ENCODE peak calls at places on chromosomes 16 and 17, in eight cellular contexts. One of them, this sample, is unnamed.

GRCh38 chr17:56834380-56835258 is 668 bp downstream of the DGKE start:
- DNase-seq in uterus: peak
- DNase-seq in body of pancreas: peak
- DNase-seq in transverse colon: peak
- DNase-seq in spleen: peak
- DNase-seq in endothelial cell of umbilical vein: peak
- DNase-seq in gastrocnemius medialis: peak
- DNase-seq in NB4: peak
- DNase-seq in this sample: peak

GRCh38 chr16:24986512-24987303 is 28.5 kb downstream of the ARHGAP17 start:
- DNase-seq in uterus: no peak
- DNase-seq in body of pancreas: peak
- DNase-seq in transverse colon: no peak
- DNase-seq in spleen: no peak
- DNase-seq in endothelial cell of umbilical vein: peak
- DNase-seq in NB4: peak
- DNase-seq in gastrocnemius medialis: no peak
- DNase-seq in this sample: no peak

GRCh38 chr16:85202631-85203461 is 90.6 kb upstream of the CIBAR2 start:
- DNase-seq in NB4: no peak
- DNase-seq in spleen: peak
- DNase-seq in body of pancreas: peak
- DNase-seq in transverse colon: peak
- DNase-seq in uterus: peak
- DNase-seq in gastrocnemius medialis: peak
- DNase-seq in endothelial cell of umbilical vein: no peak
- DNase-seq in this sample: no peak

GRCh38 chr17:27321372-27321771 is 27.5 kb downstream of the WSB1 start:
- DNase-seq in NB4: no peak
- DNase-seq in uterus: no peak
- DNase-seq in endothelial cell of umbilical vein: no peak
- DNase-seq in transverse colon: no peak
- DNase-seq in gastrocnemius medialis: no peak
- DNase-seq in spleen: no peak
- DNase-seq in body of pancreas: no peak
- DNase-seq in this sample: no peak

GRCh38 chr16:83420206-83420760 is 387.5 kb upstream of the HSBP1 start:
- DNase-seq in NB4: peak
- DNase-seq in gastrocnemius medialis: no peak
- DNase-seq in spleen: no peak
- DNase-seq in endothelial cell of umbilical vein: peak
- DNase-seq in transverse colon: no peak
- DNase-seq in uterus: no peak
- DNase-seq in body of pancreas: no peak
- DNase-seq in this sample: no peak

GRCh38 chr16:89722392-89723278 is 1.3 kb downstream of the ZNF276 start:
- DNase-seq in NB4: peak
- DNase-seq in gastrocnemius medialis: peak
- DNase-seq in endothelial cell of umbilical vein: peak
- DNase-seq in transverse colon: peak
- DNase-seq in uterus: peak
- DNase-seq in body of pancreas: peak
- DNase-seq in spleen: peak
- DNase-seq in this sample: peak

GRCh38 chr16:51922476-51922875 is 624.5 kb downstream of the TOX3 start:
- DNase-seq in body of pancreas: no peak
- DNase-seq in NB4: no peak
- DNase-seq in spleen: no peak
- DNase-seq in endothelial cell of umbilical vein: no peak
- DNase-seq in gastrocnemius medialis: no peak
- DNase-seq in transverse colon: no peak
- DNase-seq in uterus: no peak
- DNase-seq in this sample: no peak

GRCh38 chr16:48558269-48558915 is 51.6 kb downstream of the N4BP1 start:
- DNase-seq in body of pancreas: no peak
- DNase-seq in spleen: no peak
- DNase-seq in transverse colon: no peak
- DNase-seq in NB4: peak
- DNase-seq in endothelial cell of umbilical vein: peak
- DNase-seq in gastrocnemius medialis: no peak
- DNase-seq in uterus: no peak
- DNase-seq in this sample: no peak

GRCh38 chr17:76562734-76563148 is 22.9 kb downstream of the PRCD start:
- DNase-seq in NB4: peak
- DNase-seq in body of pancreas: no peak
- DNase-seq in spleen: no peak
- DNase-seq in transverse colon: no peak
- DNase-seq in uterus: peak
- DNase-seq in gastrocnemius medialis: peak
- DNase-seq in endothelial cell of umbilical vein: peak
- DNase-seq in this sample: no peak

GRCh38 chr17:36212958-36213357 is 2.1 kb downstream of the CCL4L2 start:
- DNase-seq in NB4: peak
- DNase-seq in endothelial cell of umbilical vein: no peak
- DNase-seq in body of pancreas: no peak
- DNase-seq in gastrocnemius medialis: no peak
- DNase-seq in uterus: no peak
- DNase-seq in transverse colon: no peak
- DNase-seq in spleen: no peak
- DNase-seq in this sample: no peak

GRCh38 chr16:67206838-67207115 is 7.8 kb downstream of the ELMO3 start:
- DNase-seq in uterus: no peak
- DNase-seq in gastrocnemius medialis: no peak
- DNase-seq in transverse colon: no peak
- DNase-seq in NB4: no peak
- DNase-seq in spleen: no peak
- DNase-seq in body of pancreas: no peak
- DNase-seq in endothelial cell of umbilical vein: no peak
- DNase-seq in this sample: no peak

GRCh38 chr16:67207116-67207856 is 8.4 kb downstream of the ELMO3 start:
- DNase-seq in body of pancreas: no peak
- DNase-seq in NB4: no peak
- DNase-seq in gastrocnemius medialis: no peak
- DNase-seq in transverse colon: no peak
- DNase-seq in uterus: no peak
- DNase-seq in spleen: no peak
- DNase-seq in endothelial cell of umbilical vein: no peak
- DNase-seq in this sample: no peak

GRCh38 chr16:67207857-67208524 is 9.1 kb downstream of the ELMO3 start:
- DNase-seq in body of pancreas: no peak
- DNase-seq in spleen: no peak
- DNase-seq in NB4: no peak
- DNase-seq in uterus: no peak
- DNase-seq in gastrocnemius medialis: peak
- DNase-seq in transverse colon: no peak
- DNase-seq in endothelial cell of umbilical vein: no peak
- DNase-seq in this sample: no peak

GRCh38 chr16:67209565-67209964 is 10.6 kb downstream of the ELMO3 start:
- DNase-seq in spleen: no peak
- DNase-seq in NB4: no peak
- DNase-seq in uterus: no peak
- DNase-seq in endothelial cell of umbilical vein: no peak
- DNase-seq in transverse colon: no peak
- DNase-seq in gastrocnemius medialis: no peak
- DNase-seq in body of pancreas: no peak
- DNase-seq in this sample: no peak

GRCh38 chr16:67208525-67208896 is 9.6 kb downstream of the ELMO3 start:
- DNase-seq in NB4: no peak
- DNase-seq in spleen: no peak
- DNase-seq in endothelial cell of umbilical vein: no peak
- DNase-seq in gastrocnemius medialis: no peak
- DNase-seq in uterus: no peak
- DNase-seq in transverse colon: no peak
- DNase-seq in body of pancreas: no peak
- DNase-seq in this sample: no peak
- TF ChIP-seq POLR2A in NB4: no peak
- TF ChIP-seq POLR2A in spleen: no peak
- TF ChIP-seq POLR2A in endothelial cell of umbilical vein: no peak
- TF ChIP-seq POLR2A in gastrocnemius medialis: no peak
- TF ChIP-seq POLR2A in uterus: no peak
- TF ChIP-seq POLR2A in transverse colon: no peak
- TF ChIP-seq POLR2A in body of pancreas: no peak
- TF ChIP-seq POLR2A in this sample: no peak

DNA sequence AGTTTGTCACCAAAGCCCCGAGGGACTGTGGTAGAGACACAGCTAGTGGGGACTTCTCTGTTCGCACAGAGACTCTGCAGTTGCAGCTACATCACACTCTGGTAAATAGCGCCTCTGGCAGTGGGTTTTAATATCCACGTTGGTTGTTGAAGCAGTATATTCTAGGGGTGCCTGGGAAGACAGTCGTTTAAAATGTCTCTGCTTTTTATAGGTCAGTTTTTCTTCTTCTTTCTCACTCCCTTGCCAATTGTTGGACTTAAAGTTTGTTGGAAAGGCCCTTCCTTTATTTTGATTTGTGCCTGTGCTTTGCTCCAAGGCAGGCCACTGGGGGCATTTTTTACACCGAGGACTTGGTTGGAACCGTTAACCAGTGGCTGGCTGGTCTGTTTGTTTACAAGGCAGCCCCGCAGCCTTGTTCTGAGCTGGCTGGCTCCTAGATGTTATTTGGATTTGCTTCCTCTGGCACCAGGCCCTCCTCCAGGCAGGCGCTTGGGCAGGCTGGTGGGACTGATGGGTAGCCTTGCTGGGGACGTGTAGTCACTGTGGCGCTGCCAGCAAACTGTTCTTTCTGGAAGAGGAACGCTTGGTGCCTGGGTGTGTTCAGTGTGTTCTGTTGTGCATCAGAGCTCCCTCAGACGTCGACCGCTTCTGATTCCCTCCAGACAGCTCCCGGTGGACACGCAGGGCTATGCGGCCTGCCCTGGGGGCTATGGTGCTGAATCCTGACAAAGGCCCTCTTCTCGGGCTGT is 218.2 kb upstream of the CHMP6 start:
- DNase-seq in transverse colon: peak
- DNase-seq in NB4: no peak
- DNase-seq in uterus: no peak
- DNase-seq in body of pancreas: no peak
- DNase-seq in spleen: no peak
- DNase-seq in endothelial cell of umbilical vein: no peak
- DNase-seq in gastrocnemius medialis: peak
- DNase-seq in this sample: no peak
- TF ChIP-seq CTCF in transverse colon: no peak
- TF ChIP-seq CTCF in NB4: no peak
- TF ChIP-seq CTCF in uterus: no peak
- TF ChIP-seq CTCF in body of pancreas: no peak
- TF ChIP-seq CTCF in spleen: no peak
- TF ChIP-seq CTCF in endothelial cell of umbilical vein: no peak
- TF ChIP-seq CTCF in gastrocnemius medialis: no peak
- TF ChIP-seq CTCF in this sample: no peak

GRCh38 chr17:66300956-66301355 is 1.5 kb upstream of the PRKCA start:
- DNase-seq in transverse colon: no peak
- DNase-seq in gastrocnemius medialis: no peak
- DNase-seq in uterus: no peak
- DNase-seq in endothelial cell of umbilical vein: no peak
- DNase-seq in spleen: no peak
- DNase-seq in NB4: no peak
- DNase-seq in body of pancreas: no peak
- DNase-seq in this sample: no peak

GRCh38 chr17:66299721-66300120 is 2.7 kb upstream of the PRKCA start:
- DNase-seq in uterus: no peak
- DNase-seq in NB4: no peak
- DNase-seq in gastrocnemius medialis: no peak
- DNase-seq in body of pancreas: no peak
- DNase-seq in spleen: no peak
- DNase-seq in endothelial cell of umbilical vein: no peak
- DNase-seq in transverse colon: no peak
- DNase-seq in this sample: no peak

GRCh38 chr17:66301418-66301863 is 972 bp upstream of the PRKCA start:
- DNase-seq in endothelial cell of umbilical vein: peak
- DNase-seq in transverse colon: peak
- DNase-seq in spleen: no peak
- DNase-seq in uterus: no peak
- DNase-seq in body of pancreas: no peak
- DNase-seq in gastrocnemius medialis: no peak
- DNase-seq in NB4: no peak
- DNase-seq in this sample: no peak

GRCh38 chr17:66302761-66303626 is 581 bp downstream of the PRKCA start:
- DNase-seq in transverse colon: peak
- DNase-seq in endothelial cell of umbilical vein: peak
- DNase-seq in spleen: peak
- DNase-seq in gastrocnemius medialis: peak
- DNase-seq in uterus: peak
- DNase-seq in NB4: peak
- DNase-seq in body of pancreas: peak
- DNase-seq in this sample: peak

GRCh38 chr17:66301864-66302741 is at the start of gene PRKCA:
- DNase-seq in gastrocnemius medialis: peak
- DNase-seq in uterus: peak
- DNase-seq in NB4: peak
- DNase-seq in transverse colon: peak
- DNase-seq in endothelial cell of umbilical vein: peak
- DNase-seq in body of pancreas: peak
- DNase-seq in spleen: peak
- DNase-seq in this sample: peak
- TF ChIP-seq POLR2A in gastrocnemius medialis: peak
- TF ChIP-seq POLR2A in uterus: peak
- TF ChIP-seq POLR2A in NB4: peak
- TF ChIP-seq POLR2A in transverse colon: no peak
- TF ChIP-seq POLR2A in endothelial cell of umbilical vein: peak
- TF ChIP-seq POLR2A in body of pancreas: peak
- TF ChIP-seq POLR2A in spleen: no peak
- TF ChIP-seq POLR2A in this sample: peak

GRCh38 chr17:13931111-13931526 is 138.2 kb upstream of the COX10 start:
- DNase-seq in uterus: peak
- DNase-seq in gastrocnemius medialis: peak
- DNase-seq in NB4: peak
- DNase-seq in body of pancreas: no peak
- DNase-seq in endothelial cell of umbilical vein: no peak
- DNase-seq in transverse colon: peak
- DNase-seq in spleen: no peak
- DNase-seq in this sample: no peak

GRCh38 chr17:13920413-13920812 is 148.9 kb upstream of the COX10 start:
- DNase-seq in endothelial cell of umbilical vein: no peak
- DNase-seq in spleen: no peak
- DNase-seq in body of pancreas: no peak
- DNase-seq in transverse colon: no peak
- DNase-seq in uterus: no peak
- DNase-seq in gastrocnemius medialis: no peak
- DNase-seq in NB4: peak
- DNase-seq in this sample: no peak

GRCh38 chr17:13921841-13922776 is 147.2 kb upstream of the COX10 start:
- DNase-seq in uterus: no peak
- DNase-seq in transverse colon: no peak
- DNase-seq in endothelial cell of umbilical vein: no peak
- DNase-seq in NB4: no peak
- DNase-seq in body of pancreas: no peak
- DNase-seq in spleen: no peak
- DNase-seq in gastrocnemius medialis: no peak
- DNase-seq in this sample: no peak

GRCh38 chr17:13922885-13923284 is 146.4 kb upstream of the COX10 start:
- DNase-seq in uterus: no peak
- DNase-seq in spleen: no peak
- DNase-seq in body of pancreas: no peak
- DNase-seq in gastrocnemius medialis: no peak
- DNase-seq in endothelial cell of umbilical vein: no peak
- DNase-seq in NB4: no peak
- DNase-seq in transverse colon: no peak
- DNase-seq in this sample: no peak

DNA sequence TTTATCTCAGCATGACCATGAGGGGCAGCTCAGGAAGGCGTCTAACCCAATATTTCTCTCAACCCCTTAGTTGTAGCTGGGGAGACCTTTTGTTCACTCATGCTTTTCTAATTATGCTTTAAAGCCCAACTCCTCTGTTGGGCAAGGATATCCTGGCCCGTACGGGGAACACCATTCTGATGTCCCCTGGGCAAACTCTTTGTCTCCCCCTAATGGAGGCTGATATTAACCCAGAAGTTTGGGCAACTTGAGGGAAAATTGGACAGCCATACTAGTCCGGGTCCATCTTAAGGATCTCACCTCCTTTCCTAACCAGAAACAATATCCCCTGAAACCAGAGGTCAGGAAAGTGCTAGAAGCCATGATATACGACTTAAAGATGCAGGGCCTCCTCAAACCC is 143.7 kb upstream of the COX10 start:
- DNase-seq in spleen: no peak
- DNase-seq in uterus: no peak
- DNase-seq in NB4: peak
- DNase-seq in body of pancreas: no peak
- DNase-seq in gastrocnemius medialis: no peak
- DNase-seq in transverse colon: no peak
- DNase-seq in endothelial cell of umbilical vein: no peak
- DNase-seq in this sample: no peak
- TF ChIP-seq CTCF in spleen: no peak
- TF ChIP-seq CTCF in uterus: no peak
- TF ChIP-seq CTCF in NB4: peak
- TF ChIP-seq CTCF in body of pancreas: no peak
- TF ChIP-seq CTCF in gastrocnemius medialis: no peak
- TF ChIP-seq CTCF in transverse colon: no peak
- TF ChIP-seq CTCF in endothelial cell of umbilical vein: no peak
- TF ChIP-seq CTCF in this sample: peak